ENCODE peak calls at places on chromosomes 2 and 18, in ten cellular contexts. O, B, J, U, E, A, Y, P, I and C are unnamed samples.
A peak's percentile ranks its signal among the peaks of the same experiment; 100 is the strongest.

GRCh38 chr18:8685141-8685913 is 20.0 kb upstream of the MTCL1 start:
- DNase-seq in I (peak; percentile 32), Y (no peak), P (no peak), O (no peak), B (no peak), E (peak; percentile 44), U (no peak), A (peak; percentile 70), J (no peak), C (no peak)

GRCh38 chr18:6810191-6810590 is 80.7 kb downstream of the ARHGAP28 start:
- DNase-seq in E (no peak), I (no peak), Y (no peak), O (no peak), J (no peak), B (no peak), U (no peak), P (no peak), A (no peak), C (no peak)

GRCh38 chr2:46942143-46942526 is 26.5 kb upstream of the MCFD2 start:
- DNase-seq in P (peak; percentile 70), U (no peak), Y (no peak), I (no peak), E (peak; percentile 35), B (peak; percentile 44), O (peak; percentile 50), A (no peak), J (peak; percentile 50), C (peak; percentile 42)

GRCh38 chr18:10490401-10491289 is 35.2 kb upstream of the NAPG start:
- DNase-seq in P (peak; percentile 66), B (no peak), J (no peak), E (peak; percentile 48), A (no peak), Y (no peak), O (no peak), U (peak; percentile 77), I (no peak), C (peak; percentile 56)

GRCh38 chr2:120499784-120500495 is 154.0 kb downstream of the INHBB start:
- DNase-seq in U (peak; percentile 66), P (no peak), J (no peak), A (no peak), I (no peak), Y (no peak), O (no peak), E (peak; percentile 37), B (no peak), C (no peak)

GRCh38 chr2:83368916-83369315 is 1090.2 kb downstream of the SUCLG1 start:
- DNase-seq in I (no peak), P (no peak), B (no peak), Y (no peak), J (no peak), O (no peak), A (peak; percentile 0), U (no peak), E (peak; percentile 10), C (no peak)

GRCh38 chr2:157898591-157898996 is 22.5 kb upstream of the ACVR1 start:
- DNase-seq in E (peak; percentile 69), J (peak; percentile 40), A (peak; percentile 95), Y (peak; percentile 77), B (peak; percentile 81), P (peak; percentile 64), U (no peak), O (peak; percentile 33), I (peak; percentile 95), C (peak; percentile 37)

GRCh38 chr18:77001041-77001440 is 131.5 kb downstream of the MBP start:
- DNase-seq in I (no peak), E (no peak), B (no peak), U (no peak), Y (no peak), A (no peak), O (no peak), P (no peak), J (no peak), C (no peak)

GRCh38 chr2:159010963-159011362 is 42.5 kb downstream of the TANC1 start:
- DNase-seq in E (no peak), Y (no peak), O (no peak), U (no peak), B (no peak), A (peak; percentile 64), J (no peak), P (no peak), I (peak; percentile 69), C (no peak)

GRCh38 chr2:159013103-159013502 is 44.7 kb downstream of the TANC1 start:
- DNase-seq in Y (no peak), I (no peak), J (no peak), P (no peak), O (no peak), U (no peak), A (no peak), E (no peak), B (no peak), C (no peak)

GRCh38 chr2:159012142-159012541 is 43.7 kb downstream of the TANC1 start:
- DNase-seq in P (no peak), B (no peak), A (no peak), E (no peak), U (no peak), Y (no peak), I (no peak), J (no peak), O (no peak), C (no peak)

GRCh38 chr2:159010340-159010739 is 41.9 kb downstream of the TANC1 start:
- DNase-seq in B (no peak), P (no peak), I (peak; percentile 80), E (peak; percentile 71), J (no peak), A (peak; percentile 77), Y (no peak), O (no peak), U (peak; percentile 18), C (no peak)

GRCh38 chr2:159009940-159010339 is 41.5 kb downstream of the TANC1 start:
- DNase-seq in B (no peak), O (no peak), U (no peak), I (peak; percentile 16), A (no peak), P (no peak), E (no peak), Y (no peak), J (no peak), C (no peak)
- H3K27ac ChIP-seq in B (no peak overlapping the region), O (peak overlapping the region; percentile 28), U (no peak overlapping the region), I (no peak overlapping the region), A (peak overlapping the region; percentile 63), P (no peak overlapping the region), E (peak overlapping the region; percentile 19), Y (peak overlapping the region; percentile 42), J (no peak overlapping the region), C (no peak overlapping the region)

GRCh38 chr2:43270461-43270860 is 44.1 kb upstream of the ZFP36L2 start:
- DNase-seq in A (no peak), Y (no peak), I (no peak), U (no peak), J (no peak), P (no peak), E (no peak), O (no peak), B (no peak), C (no peak)

GRCh38 chr2:43269074-43269572 is 42.7 kb upstream of the ZFP36L2 start:
- DNase-seq in U (no peak), P (no peak), E (no peak), J (peak; percentile 59), B (peak; percentile 96), Y (peak; percentile 92), O (peak; percentile 68), I (peak; percentile 99), A (peak; percentile 97), C (no peak)

GRCh38 chr2:43269706-43270105 is 43.3 kb upstream of the ZFP36L2 start:
- DNase-seq in O (peak; percentile 51), P (no peak), U (no peak), E (no peak), I (peak; percentile 81), J (peak; percentile 28), B (peak; percentile 81), Y (no peak), A (peak; percentile 82), C (no peak)

GRCh38 chr2:43273477-43273876 is 47.1 kb upstream of the ZFP36L2 start:
- DNase-seq in P (no peak), U (no peak), E (no peak), J (no peak), B (peak; percentile 46), I (peak; percentile 63), A (peak; percentile 43), O (no peak), Y (no peak), C (no peak)

DNA sequence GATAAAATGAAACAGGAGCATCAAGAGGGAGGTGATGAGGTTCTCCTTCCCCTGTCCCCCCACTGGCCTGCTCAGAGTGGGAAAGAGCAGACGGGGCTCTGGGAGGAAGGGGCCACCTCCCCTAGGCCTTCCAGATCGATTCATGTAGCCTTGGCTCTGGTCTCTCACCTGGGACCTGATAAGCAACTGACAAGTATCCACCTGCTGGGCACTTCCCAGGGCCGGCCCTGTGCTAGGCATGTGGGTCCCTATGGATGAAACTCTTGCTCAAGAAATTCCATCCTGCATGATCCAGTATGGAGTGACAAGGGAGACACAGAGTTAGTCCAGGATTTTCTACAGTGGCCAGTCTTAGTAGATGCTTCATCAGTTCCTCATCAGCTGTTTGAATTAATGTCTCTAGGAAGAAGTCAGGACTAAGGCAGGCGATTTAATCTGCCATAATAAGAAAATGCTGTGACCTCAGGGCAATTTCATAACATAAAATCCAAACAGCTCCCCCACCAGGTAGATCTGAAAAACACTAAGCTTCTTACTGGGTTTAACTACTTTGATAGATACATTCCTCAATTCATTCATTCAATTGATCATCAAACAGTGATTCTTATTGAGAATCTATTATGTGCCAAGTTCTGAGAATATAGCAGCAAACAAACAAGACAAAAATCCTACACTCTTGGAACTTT is 44.7 kb upstream of the ZFP36L2 start:
- DNase-seq in O (no peak), B (no peak), P (no peak), J (no peak), U (no peak), E (no peak), Y (no peak), A (no peak), I (no peak), C (no peak)
- TF ChIP-seq CTCF in O (no peak), B (no peak), P (no peak), J (no peak), U (peak; percentile 10), E (peak; percentile 54), Y (peak; percentile 7), A (peak; percentile 9), I (no peak), C (no peak)

GRCh38 chr2:110170102-110170501 is 34.7 kb downstream of the NPHP1 start:
- DNase-seq in P (no peak), J (no peak), I (no peak), U (no peak), E (no peak), A (no peak), O (no peak), B (no peak), Y (no peak), C (no peak)

GRCh38 chr2:110173523-110173922 is 31.3 kb downstream of the NPHP1 start:
- DNase-seq in B (no peak), A (peak; percentile 56), Y (no peak), I (peak; percentile 70), E (peak; percentile 84), J (no peak), U (peak; percentile 5), P (no peak), O (no peak), C (no peak)

GRCh38 chr2:110167326-110167955 is 37.4 kb downstream of the NPHP1 start:
- DNase-seq in E (no peak), I (no peak), J (no peak), A (peak; percentile 40), B (no peak), Y (no peak), U (no peak), P (no peak), O (no peak), C (no peak)

DNA sequence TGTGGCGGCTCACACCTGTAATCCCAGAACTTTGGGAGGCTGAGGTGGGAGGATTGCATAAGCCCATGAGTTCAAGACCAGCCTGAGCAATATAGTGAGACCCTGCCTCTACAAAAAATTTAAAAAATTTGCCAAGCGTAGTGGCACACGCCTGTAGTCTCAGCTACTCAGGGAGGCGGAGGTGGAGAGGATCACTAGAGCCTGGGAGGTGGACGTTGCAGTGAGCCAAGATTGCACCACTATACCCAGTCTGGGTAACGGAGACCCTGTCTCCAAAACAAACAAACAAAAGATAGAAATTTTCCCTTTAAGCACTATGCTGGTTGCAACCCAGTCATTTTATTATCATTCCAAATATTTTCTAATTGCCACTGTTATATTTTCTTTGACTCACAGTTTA is 32.3 kb downstream of the NPHP1 start:
- DNase-seq in B (no peak), Y (no peak), E (no peak), J (no peak), U (no peak), A (no peak), I (no peak), P (no peak), O (no peak), C (no peak)
- H3K27me3 ChIP-seq in B (no peaks in the 10 kb centered on the region), Y (no peaks in the 10 kb centered on the region), E (no peaks in the 10 kb centered on the region), J (no peaks in the 10 kb centered on the region), U (no peaks in the 10 kb centered on the region), A (no peaks in the 10 kb centered on the region), I (no peaks in the 10 kb centered on the region), P (no peaks in the 10 kb centered on the region), O (no peaks in the 10 kb centered on the region), C (no peaks in the 10 kb centered on the region)

GRCh38 chr2:118738524-118739308 is 108.7 kb downstream of the EN1 start:
- DNase-seq in I (peak; percentile 98), Y (peak; percentile 88), U (peak; percentile 6), B (peak; percentile 47), E (peak; percentile 95), J (no peak), O (no peak), A (peak; percentile 99), P (no peak), C (no peak)
- H3K27ac ChIP-seq in I (peak overlapping the region; percentile 35), Y (peak overlapping the region; percentile 87), U (no peak overlapping the region), B (no peak overlapping the region), E (peak overlapping the region; percentile 83), J (no peak overlapping the region), O (peak overlapping the region; percentile 35), A (peak overlapping the region; percentile 87), P (no peak overlapping the region), C (no peak overlapping the region)